ENCODE peak calls at places on chromosomes 12 and 14, in six cellular contexts. One of them, this sample, is unnamed.

GRCh38 chr14:58863576-58864345 is 226.0 kb downstream of the DACT1 start:
- DNase-seq in central memory CD4-positive, alpha-beta T cell: no peak
- DNase-seq in activated T-helper 1 cell treated with anti-CD3 and anti-CD28 coated beads, Interleukin-12 subunit alpha, Interleukin-12 subunit beta, Interleukin-2, Interleukin-4 antibody, amounts not matched to agents 30 ng/mL and 10 ng/mL and 1 ng/mL, durations not matched to agents 14 hours and 24 hours and 36 hours: no peak
- DNase-seq in cardiac fibroblast: no peak
- DNase-seq in head of caudate nucleus: no peak
- DNase-seq in lower lobe of right lung: no peak
- DNase-seq in this sample: no peak

GRCh38 chr14:55103005-55103640 is 25.9 kb upstream of the LGALS3 start:
- DNase-seq in central memory CD4-positive, alpha-beta T cell: peak; percentile 62
- DNase-seq in activated T-helper 1 cell treated with anti-CD3 and anti-CD28 coated beads, Interleukin-12 subunit alpha, Interleukin-12 subunit beta, Interleukin-2, Interleukin-4 antibody, amounts not matched to agents 30 ng/mL and 10 ng/mL and 1 ng/mL, durations not matched to agents 14 hours and 24 hours and 36 hours: peak; percentile 38
- DNase-seq in cardiac fibroblast: peak; percentile 97
- DNase-seq in head of caudate nucleus: no peak
- DNase-seq in lower lobe of right lung: peak; percentile 90
- DNase-seq in this sample: peak; percentile 90

GRCh38 chr14:105738638-105739037 is 212.3 kb downstream of the TMEM121 start:
- DNase-seq in central memory CD4-positive, alpha-beta T cell: no peak
- DNase-seq in activated T-helper 1 cell treated with anti-CD3 and anti-CD28 coated beads, Interleukin-12 subunit alpha, Interleukin-12 subunit beta, Interleukin-2, Interleukin-4 antibody, amounts not matched to agents 30 ng/mL and 10 ng/mL and 1 ng/mL, durations not matched to agents 14 hours and 24 hours and 36 hours: no peak
- DNase-seq in cardiac fibroblast: no peak
- DNase-seq in head of caudate nucleus: no peak
- DNase-seq in lower lobe of right lung: no peak
- DNase-seq in this sample: peak; percentile 48

GRCh38 chr12:118307069-118307954 is 65.4 kb downstream of the TAOK3 start:
- DNase-seq in central memory CD4-positive, alpha-beta T cell: no peak
- DNase-seq in activated T-helper 1 cell treated with anti-CD3 and anti-CD28 coated beads, Interleukin-12 subunit alpha, Interleukin-12 subunit beta, Interleukin-2, Interleukin-4 antibody, amounts not matched to agents 30 ng/mL and 10 ng/mL and 1 ng/mL, durations not matched to agents 14 hours and 24 hours and 36 hours: peak; percentile 2
- DNase-seq in cardiac fibroblast: peak; percentile 95
- DNase-seq in head of caudate nucleus: no peak
- DNase-seq in lower lobe of right lung: no peak
- DNase-seq in this sample: no peak

GRCh38 chr12:49059385-49060232 is 985 bp downstream of the KMT2D start:
- DNase-seq in central memory CD4-positive, alpha-beta T cell: no peak
- DNase-seq in activated T-helper 1 cell treated with anti-CD3 and anti-CD28 coated beads, Interleukin-12 subunit alpha, Interleukin-12 subunit beta, Interleukin-2, Interleukin-4 antibody, amounts not matched to agents 30 ng/mL and 10 ng/mL and 1 ng/mL, durations not matched to agents 14 hours and 24 hours and 36 hours: no peak
- DNase-seq in cardiac fibroblast: peak; percentile 18
- DNase-seq in head of caudate nucleus: no peak
- DNase-seq in lower lobe of right lung: no peak
- DNase-seq in this sample: peak; percentile 84

GRCh38 chr12:7079826-7080125 is 12.5 kb downstream of the C1R start:
- DNase-seq in central memory CD4-positive, alpha-beta T cell: no peak
- DNase-seq in activated T-helper 1 cell treated with anti-CD3 and anti-CD28 coated beads, Interleukin-12 subunit alpha, Interleukin-12 subunit beta, Interleukin-2, Interleukin-4 antibody, amounts not matched to agents 30 ng/mL and 10 ng/mL and 1 ng/mL, durations not matched to agents 14 hours and 24 hours and 36 hours: no peak
- DNase-seq in cardiac fibroblast: peak; percentile 78
- DNase-seq in head of caudate nucleus: no peak
- DNase-seq in lower lobe of right lung: no peak
- DNase-seq in this sample: no peak

GRCh38 chr14:21098134-21098891 is at the start of gene ZNF219:
- DNase-seq in central memory CD4-positive, alpha-beta T cell: peak; percentile 40
- DNase-seq in activated T-helper 1 cell treated with anti-CD3 and anti-CD28 coated beads, Interleukin-12 subunit alpha, Interleukin-12 subunit beta, Interleukin-2, Interleukin-4 antibody, amounts not matched to agents 30 ng/mL and 10 ng/mL and 1 ng/mL, durations not matched to agents 14 hours and 24 hours and 36 hours: no peak
- DNase-seq in cardiac fibroblast: peak; percentile 43
- DNase-seq in head of caudate nucleus: peak; percentile 40
- DNase-seq in lower lobe of right lung: peak; percentile 65
- DNase-seq in this sample: no peak

GRCh38 chr12:109451400-109451799 is 25.7 kb downstream of the KCTD10 start:
- DNase-seq in central memory CD4-positive, alpha-beta T cell: no peak
- DNase-seq in activated T-helper 1 cell treated with anti-CD3 and anti-CD28 coated beads, Interleukin-12 subunit alpha, Interleukin-12 subunit beta, Interleukin-2, Interleukin-4 antibody, amounts not matched to agents 30 ng/mL and 10 ng/mL and 1 ng/mL, durations not matched to agents 14 hours and 24 hours and 36 hours: no peak
- DNase-seq in cardiac fibroblast: no peak
- DNase-seq in head of caudate nucleus: no peak
- DNase-seq in lower lobe of right lung: no peak
- DNase-seq in this sample: peak; percentile 69

GRCh38 chr12:106753526-106753925 is 21.0 kb upstream of the RIC8B start:
- DNase-seq in central memory CD4-positive, alpha-beta T cell: peak; percentile 43
- DNase-seq in activated T-helper 1 cell treated with anti-CD3 and anti-CD28 coated beads, Interleukin-12 subunit alpha, Interleukin-12 subunit beta, Interleukin-2, Interleukin-4 antibody, amounts not matched to agents 30 ng/mL and 10 ng/mL and 1 ng/mL, durations not matched to agents 14 hours and 24 hours and 36 hours: peak; percentile 37
- DNase-seq in cardiac fibroblast: no peak
- DNase-seq in head of caudate nucleus: no peak
- DNase-seq in lower lobe of right lung: no peak
- DNase-seq in this sample: no peak

GRCh38 chr12:6936642-6937480 is 6.8 kb upstream of the RNU7-1 start:
- DNase-seq in central memory CD4-positive, alpha-beta T cell: no peak
- DNase-seq in activated T-helper 1 cell treated with anti-CD3 and anti-CD28 coated beads, Interleukin-12 subunit alpha, Interleukin-12 subunit beta, Interleukin-2, Interleukin-4 antibody, amounts not matched to agents 30 ng/mL and 10 ng/mL and 1 ng/mL, durations not matched to agents 14 hours and 24 hours and 36 hours: peak; percentile 50
- DNase-seq in cardiac fibroblast: no peak
- DNase-seq in head of caudate nucleus: no peak
- DNase-seq in lower lobe of right lung: no peak
- DNase-seq in this sample: no peak

GRCh38 chr12:40168868-40169267 is 55.9 kb upstream of the LRRK2 start:
- DNase-seq in central memory CD4-positive, alpha-beta T cell: no peak
- DNase-seq in activated T-helper 1 cell treated with anti-CD3 and anti-CD28 coated beads, Interleukin-12 subunit alpha, Interleukin-12 subunit beta, Interleukin-2, Interleukin-4 antibody, amounts not matched to agents 30 ng/mL and 10 ng/mL and 1 ng/mL, durations not matched to agents 14 hours and 24 hours and 36 hours: no peak
- DNase-seq in cardiac fibroblast: no peak
- DNase-seq in head of caudate nucleus: no peak
- DNase-seq in lower lobe of right lung: no peak
- DNase-seq in this sample: no peak

GRCh38 chr12:104565606-104566243 is 109.0 kb downstream of the CHST11 start:
- DNase-seq in central memory CD4-positive, alpha-beta T cell: no peak
- DNase-seq in activated T-helper 1 cell treated with anti-CD3 and anti-CD28 coated beads, Interleukin-12 subunit alpha, Interleukin-12 subunit beta, Interleukin-2, Interleukin-4 antibody, amounts not matched to agents 30 ng/mL and 10 ng/mL and 1 ng/mL, durations not matched to agents 14 hours and 24 hours and 36 hours: no peak
- DNase-seq in cardiac fibroblast: peak; percentile 59
- DNase-seq in head of caudate nucleus: no peak
- DNase-seq in lower lobe of right lung: no peak
- DNase-seq in this sample: no peak

GRCh38 chr14:68552597-68552996 is 240.3 kb downstream of the ZFP36L1 start:
- DNase-seq in central memory CD4-positive, alpha-beta T cell: no peak
- DNase-seq in activated T-helper 1 cell treated with anti-CD3 and anti-CD28 coated beads, Interleukin-12 subunit alpha, Interleukin-12 subunit beta, Interleukin-2, Interleukin-4 antibody, amounts not matched to agents 30 ng/mL and 10 ng/mL and 1 ng/mL, durations not matched to agents 14 hours and 24 hours and 36 hours: no peak
- DNase-seq in cardiac fibroblast: peak; percentile 57
- DNase-seq in head of caudate nucleus: no peak
- DNase-seq in lower lobe of right lung: no peak
- DNase-seq in this sample: no peak

GRCh38 chr12:27814851-27815591 is 35.0 kb upstream of the MANSC4 start:
- DNase-seq in central memory CD4-positive, alpha-beta T cell: no peak
- DNase-seq in activated T-helper 1 cell treated with anti-CD3 and anti-CD28 coated beads, Interleukin-12 subunit alpha, Interleukin-12 subunit beta, Interleukin-2, Interleukin-4 antibody, amounts not matched to agents 30 ng/mL and 10 ng/mL and 1 ng/mL, durations not matched to agents 14 hours and 24 hours and 36 hours: no peak
- DNase-seq in cardiac fibroblast: peak; percentile 28
- DNase-seq in head of caudate nucleus: no peak
- DNase-seq in lower lobe of right lung: no peak
- DNase-seq in this sample: no peak

GRCh38 chr14:56989359-56989758 is 179.1 kb upstream of the OTX2 start:
- DNase-seq in central memory CD4-positive, alpha-beta T cell: no peak
- DNase-seq in activated T-helper 1 cell treated with anti-CD3 and anti-CD28 coated beads, Interleukin-12 subunit alpha, Interleukin-12 subunit beta, Interleukin-2, Interleukin-4 antibody, amounts not matched to agents 30 ng/mL and 10 ng/mL and 1 ng/mL, durations not matched to agents 14 hours and 24 hours and 36 hours: no peak
- DNase-seq in cardiac fibroblast: no peak
- DNase-seq in head of caudate nucleus: no peak
- DNase-seq in lower lobe of right lung: no peak
- DNase-seq in this sample: no peak

GRCh38 chr14:69657961-69658360 is 46.6 kb downstream of the SUSD6 start:
- DNase-seq in central memory CD4-positive, alpha-beta T cell: no peak
- DNase-seq in activated T-helper 1 cell treated with anti-CD3 and anti-CD28 coated beads, Interleukin-12 subunit alpha, Interleukin-12 subunit beta, Interleukin-2, Interleukin-4 antibody, amounts not matched to agents 30 ng/mL and 10 ng/mL and 1 ng/mL, durations not matched to agents 14 hours and 24 hours and 36 hours: no peak
- DNase-seq in cardiac fibroblast: peak; percentile 48
- DNase-seq in head of caudate nucleus: no peak
- DNase-seq in lower lobe of right lung: peak; percentile 74
- DNase-seq in this sample: no peak

GRCh38 chr12:1540690-1541089 is 53.7 kb downstream of the FBXL14 start:
- DNase-seq in central memory CD4-positive, alpha-beta T cell: no peak
- DNase-seq in activated T-helper 1 cell treated with anti-CD3 and anti-CD28 coated beads, Interleukin-12 subunit alpha, Interleukin-12 subunit beta, Interleukin-2, Interleukin-4 antibody, amounts not matched to agents 30 ng/mL and 10 ng/mL and 1 ng/mL, durations not matched to agents 14 hours and 24 hours and 36 hours: no peak
- DNase-seq in cardiac fibroblast: peak; percentile 50
- DNase-seq in head of caudate nucleus: no peak
- DNase-seq in lower lobe of right lung: no peak
- DNase-seq in this sample: no peak

GRCh38 chr12:26725517-26725916 is 107.5 kb downstream of the ITPR2 start:
- DNase-seq in central memory CD4-positive, alpha-beta T cell: no peak
- DNase-seq in activated T-helper 1 cell treated with anti-CD3 and anti-CD28 coated beads, Interleukin-12 subunit alpha, Interleukin-12 subunit beta, Interleukin-2, Interleukin-4 antibody, amounts not matched to agents 30 ng/mL and 10 ng/mL and 1 ng/mL, durations not matched to agents 14 hours and 24 hours and 36 hours: no peak
- DNase-seq in cardiac fibroblast: no peak
- DNase-seq in head of caudate nucleus: no peak
- DNase-seq in lower lobe of right lung: no peak
- DNase-seq in this sample: no peak

GRCh38 chr14:91409991-91410401 is 7.6 kb downstream of the CCDC88C start:
- DNase-seq in central memory CD4-positive, alpha-beta T cell: peak; percentile 65
- DNase-seq in activated T-helper 1 cell treated with anti-CD3 and anti-CD28 coated beads, Interleukin-12 subunit alpha, Interleukin-12 subunit beta, Interleukin-2, Interleukin-4 antibody, amounts not matched to agents 30 ng/mL and 10 ng/mL and 1 ng/mL, durations not matched to agents 14 hours and 24 hours and 36 hours: peak; percentile 42
- DNase-seq in cardiac fibroblast: no peak
- DNase-seq in head of caudate nucleus: no peak
- DNase-seq in lower lobe of right lung: no peak
- DNase-seq in this sample: no peak

GRCh38 chr14:99971929-99972747 is 93.1 kb upstream of the EVL start:
- DNase-seq in central memory CD4-positive, alpha-beta T cell: peak; percentile 9
- DNase-seq in activated T-helper 1 cell treated with anti-CD3 and anti-CD28 coated beads, Interleukin-12 subunit alpha, Interleukin-12 subunit beta, Interleukin-2, Interleukin-4 antibody, amounts not matched to agents 30 ng/mL and 10 ng/mL and 1 ng/mL, durations not matched to agents 14 hours and 24 hours and 36 hours: peak; percentile 5
- DNase-seq in cardiac fibroblast: peak; percentile 23
- DNase-seq in head of caudate nucleus: no peak
- DNase-seq in lower lobe of right lung: no peak
- DNase-seq in this sample: no peak

GRCh38 chr12:57889541-57889989 is 43.0 kb upstream of the CTDSP2 start:
- DNase-seq in central memory CD4-positive, alpha-beta T cell: no peak
- DNase-seq in activated T-helper 1 cell treated with anti-CD3 and anti-CD28 coated beads, Interleukin-12 subunit alpha, Interleukin-12 subunit beta, Interleukin-2, Interleukin-4 antibody, amounts not matched to agents 30 ng/mL and 10 ng/mL and 1 ng/mL, durations not matched to agents 14 hours and 24 hours and 36 hours: no peak
- DNase-seq in cardiac fibroblast: peak; percentile 90
- DNase-seq in head of caudate nucleus: peak; percentile 34
- DNase-seq in lower lobe of right lung: no peak
- DNase-seq in this sample: peak; percentile 95

GRCh38 chr14:95313707-95314106 is 6.0 kb downstream of the CLMN start:
- DNase-seq in central memory CD4-positive, alpha-beta T cell: no peak
- DNase-seq in activated T-helper 1 cell treated with anti-CD3 and anti-CD28 coated beads, Interleukin-12 subunit alpha, Interleukin-12 subunit beta, Interleukin-2, Interleukin-4 antibody, amounts not matched to agents 30 ng/mL and 10 ng/mL and 1 ng/mL, durations not matched to agents 14 hours and 24 hours and 36 hours: no peak
- DNase-seq in cardiac fibroblast: peak; percentile 91
- DNase-seq in head of caudate nucleus: peak; percentile 68
- DNase-seq in lower lobe of right lung: peak; percentile 84
- DNase-seq in this sample: peak; percentile 94

GRCh38 chr12:69348162-69348938 is at the start of gene LYZ:
- DNase-seq in central memory CD4-positive, alpha-beta T cell: no peak
- DNase-seq in activated T-helper 1 cell treated with anti-CD3 and anti-CD28 coated beads, Interleukin-12 subunit alpha, Interleukin-12 subunit beta, Interleukin-2, Interleukin-4 antibody, amounts not matched to agents 30 ng/mL and 10 ng/mL and 1 ng/mL, durations not matched to agents 14 hours and 24 hours and 36 hours: no peak
- DNase-seq in cardiac fibroblast: no peak
- DNase-seq in head of caudate nucleus: no peak
- DNase-seq in lower lobe of right lung: no peak
- DNase-seq in this sample: no peak

GRCh38 chr14:92930737-92931602 is 8.0 kb downstream of the CHGA start:
- DNase-seq in central memory CD4-positive, alpha-beta T cell: no peak
- DNase-seq in activated T-helper 1 cell treated with anti-CD3 and anti-CD28 coated beads, Interleukin-12 subunit alpha, Interleukin-12 subunit beta, Interleukin-2, Interleukin-4 antibody, amounts not matched to agents 30 ng/mL and 10 ng/mL and 1 ng/mL, durations not matched to agents 14 hours and 24 hours and 36 hours: no peak
- DNase-seq in cardiac fibroblast: peak; percentile 45
- DNase-seq in head of caudate nucleus: no peak
- DNase-seq in lower lobe of right lung: no peak
- DNase-seq in this sample: no peak

GRCh38 chr14:104144911-104145825 is 6.8 kb downstream of the KIF26A start:
- DNase-seq in central memory CD4-positive, alpha-beta T cell: no peak
- DNase-seq in activated T-helper 1 cell treated with anti-CD3 and anti-CD28 coated beads, Interleukin-12 subunit alpha, Interleukin-12 subunit beta, Interleukin-2, Interleukin-4 antibody, amounts not matched to agents 30 ng/mL and 10 ng/mL and 1 ng/mL, durations not matched to agents 14 hours and 24 hours and 36 hours: no peak
- DNase-seq in cardiac fibroblast: no peak
- DNase-seq in head of caudate nucleus: no peak
- DNase-seq in lower lobe of right lung: peak; percentile 46
- DNase-seq in this sample: peak; percentile 75

GRCh38 chr12:18752280-18752920 is 14.5 kb downstream of the CAPZA3 start:
- DNase-seq in central memory CD4-positive, alpha-beta T cell: no peak
- DNase-seq in activated T-helper 1 cell treated with anti-CD3 and anti-CD28 coated beads, Interleukin-12 subunit alpha, Interleukin-12 subunit beta, Interleukin-2, Interleukin-4 antibody, amounts not matched to agents 30 ng/mL and 10 ng/mL and 1 ng/mL, durations not matched to agents 14 hours and 24 hours and 36 hours: no peak
- DNase-seq in cardiac fibroblast: peak; percentile 94
- DNase-seq in head of caudate nucleus: no peak
- DNase-seq in lower lobe of right lung: no peak
- DNase-seq in this sample: peak; percentile 75

GRCh38 chr12:26633591-26634210 is 199.3 kb downstream of the ITPR2 start:
- DNase-seq in central memory CD4-positive, alpha-beta T cell: no peak
- DNase-seq in activated T-helper 1 cell treated with anti-CD3 and anti-CD28 coated beads, Interleukin-12 subunit alpha, Interleukin-12 subunit beta, Interleukin-2, Interleukin-4 antibody, amounts not matched to agents 30 ng/mL and 10 ng/mL and 1 ng/mL, durations not matched to agents 14 hours and 24 hours and 36 hours: no peak
- DNase-seq in cardiac fibroblast: peak; percentile 67
- DNase-seq in head of caudate nucleus: no peak
- DNase-seq in lower lobe of right lung: no peak
- DNase-seq in this sample: no peak

GRCh38 chr12:3116106-3116898 is 39.1 kb downstream of the TSPAN9 start:
- DNase-seq in central memory CD4-positive, alpha-beta T cell: no peak
- DNase-seq in activated T-helper 1 cell treated with anti-CD3 and anti-CD28 coated beads, Interleukin-12 subunit alpha, Interleukin-12 subunit beta, Interleukin-2, Interleukin-4 antibody, amounts not matched to agents 30 ng/mL and 10 ng/mL and 1 ng/mL, durations not matched to agents 14 hours and 24 hours and 36 hours: no peak
- DNase-seq in cardiac fibroblast: peak; percentile 35
- DNase-seq in head of caudate nucleus: no peak
- DNase-seq in lower lobe of right lung: no peak
- DNase-seq in this sample: no peak

GRCh38 chr12:54998958-54999510 is 14.5 kb upstream of the TESPA1 start:
- DNase-seq in central memory CD4-positive, alpha-beta T cell: no peak
- DNase-seq in activated T-helper 1 cell treated with anti-CD3 and anti-CD28 coated beads, Interleukin-12 subunit alpha, Interleukin-12 subunit beta, Interleukin-2, Interleukin-4 antibody, amounts not matched to agents 30 ng/mL and 10 ng/mL and 1 ng/mL, durations not matched to agents 14 hours and 24 hours and 36 hours: no peak
- DNase-seq in cardiac fibroblast: no peak
- DNase-seq in head of caudate nucleus: no peak
- DNase-seq in lower lobe of right lung: no peak
- DNase-seq in this sample: no peak

GRCh38 chr12:102120886-102121285 is 903 bp downstream of the PARPBP start:
- DNase-seq in central memory CD4-positive, alpha-beta T cell: no peak
- DNase-seq in activated T-helper 1 cell treated with anti-CD3 and anti-CD28 coated beads, Interleukin-12 subunit alpha, Interleukin-12 subunit beta, Interleukin-2, Interleukin-4 antibody, amounts not matched to agents 30 ng/mL and 10 ng/mL and 1 ng/mL, durations not matched to agents 14 hours and 24 hours and 36 hours: no peak
- DNase-seq in cardiac fibroblast: peak; percentile 36
- DNase-seq in head of caudate nucleus: no peak
- DNase-seq in lower lobe of right lung: no peak
- DNase-seq in this sample: no peak

GRCh38 chr12:102883204-102883799 is 33.7 kb downstream of the PAH start:
- DNase-seq in central memory CD4-positive, alpha-beta T cell: no peak
- DNase-seq in activated T-helper 1 cell treated with anti-CD3 and anti-CD28 coated beads, Interleukin-12 subunit alpha, Interleukin-12 subunit beta, Interleukin-2, Interleukin-4 antibody, amounts not matched to agents 30 ng/mL and 10 ng/mL and 1 ng/mL, durations not matched to agents 14 hours and 24 hours and 36 hours: no peak
- DNase-seq in cardiac fibroblast: peak; percentile 30
- DNase-seq in head of caudate nucleus: peak; percentile 64
- DNase-seq in lower lobe of right lung: peak; percentile 52
- DNase-seq in this sample: no peak

GRCh38 chr12:43292699-43293098 is 259.3 kb downstream of the ADAMTS20 start:
- DNase-seq in central memory CD4-positive, alpha-beta T cell: no peak
- DNase-seq in activated T-helper 1 cell treated with anti-CD3 and anti-CD28 coated beads, Interleukin-12 subunit alpha, Interleukin-12 subunit beta, Interleukin-2, Interleukin-4 antibody, amounts not matched to agents 30 ng/mL and 10 ng/mL and 1 ng/mL, durations not matched to agents 14 hours and 24 hours and 36 hours: no peak
- DNase-seq in cardiac fibroblast: peak; percentile 83
- DNase-seq in head of caudate nucleus: no peak
- DNase-seq in lower lobe of right lung: no peak
- DNase-seq in this sample: no peak

GRCh38 chr12:14905269-14906004 is 19.8 kb upstream of the MGP start:
- DNase-seq in central memory CD4-positive, alpha-beta T cell: no peak
- DNase-seq in activated T-helper 1 cell treated with anti-CD3 and anti-CD28 coated beads, Interleukin-12 subunit alpha, Interleukin-12 subunit beta, Interleukin-2, Interleukin-4 antibody, amounts not matched to agents 30 ng/mL and 10 ng/mL and 1 ng/mL, durations not matched to agents 14 hours and 24 hours and 36 hours: no peak
- DNase-seq in cardiac fibroblast: no peak
- DNase-seq in head of caudate nucleus: no peak
- DNase-seq in lower lobe of right lung: no peak
- DNase-seq in this sample: no peak

GRCh38 chr12:22275847-22276246 is 58.7 kb downstream of the ST8SIA1 start:
- DNase-seq in central memory CD4-positive, alpha-beta T cell: no peak
- DNase-seq in activated T-helper 1 cell treated with anti-CD3 and anti-CD28 coated beads, Interleukin-12 subunit alpha, Interleukin-12 subunit beta, Interleukin-2, Interleukin-4 antibody, amounts not matched to agents 30 ng/mL and 10 ng/mL and 1 ng/mL, durations not matched to agents 14 hours and 24 hours and 36 hours: no peak
- DNase-seq in cardiac fibroblast: peak; percentile 99
- DNase-seq in head of caudate nucleus: no peak
- DNase-seq in lower lobe of right lung: peak; percentile 62
- DNase-seq in this sample: peak; percentile 97

GRCh38 chr14:23183479-23183878 is at the start of gene SLC7A8:
- DNase-seq in central memory CD4-positive, alpha-beta T cell: peak; percentile 5
- DNase-seq in activated T-helper 1 cell treated with anti-CD3 and anti-CD28 coated beads, Interleukin-12 subunit alpha, Interleukin-12 subunit beta, Interleukin-2, Interleukin-4 antibody, amounts not matched to agents 30 ng/mL and 10 ng/mL and 1 ng/mL, durations not matched to agents 14 hours and 24 hours and 36 hours: no peak
- DNase-seq in cardiac fibroblast: no peak
- DNase-seq in head of caudate nucleus: peak; percentile 73
- DNase-seq in lower lobe of right lung: peak; percentile 67
- DNase-seq in this sample: peak; percentile 86

GRCh38 chr14:106083082-106083481 is 556.7 kb downstream of the TMEM121 start:
- DNase-seq in central memory CD4-positive, alpha-beta T cell: no peak
- DNase-seq in activated T-helper 1 cell treated with anti-CD3 and anti-CD28 coated beads, Interleukin-12 subunit alpha, Interleukin-12 subunit beta, Interleukin-2, Interleukin-4 antibody, amounts not matched to agents 30 ng/mL and 10 ng/mL and 1 ng/mL, durations not matched to agents 14 hours and 24 hours and 36 hours: no peak
- DNase-seq in cardiac fibroblast: no peak
- DNase-seq in head of caudate nucleus: no peak
- DNase-seq in lower lobe of right lung: no peak
- DNase-seq in this sample: no peak

GRCh38 chr14:70254476-70254961 is 65.8 kb upstream of the SLC8A3 start:
- DNase-seq in central memory CD4-positive, alpha-beta T cell: no peak
- DNase-seq in activated T-helper 1 cell treated with anti-CD3 and anti-CD28 coated beads, Interleukin-12 subunit alpha, Interleukin-12 subunit beta, Interleukin-2, Interleukin-4 antibody, amounts not matched to agents 30 ng/mL and 10 ng/mL and 1 ng/mL, durations not matched to agents 14 hours and 24 hours and 36 hours: no peak
- DNase-seq in cardiac fibroblast: peak; percentile 15
- DNase-seq in head of caudate nucleus: no peak
- DNase-seq in lower lobe of right lung: peak; percentile 65
- DNase-seq in this sample: peak; percentile 72

GRCh38 chr12:66409195-66409871 is 107.0 kb downstream of the HELB start:
- DNase-seq in central memory CD4-positive, alpha-beta T cell: peak; percentile 39
- DNase-seq in activated T-helper 1 cell treated with anti-CD3 and anti-CD28 coated beads, Interleukin-12 subunit alpha, Interleukin-12 subunit beta, Interleukin-2, Interleukin-4 antibody, amounts not matched to agents 30 ng/mL and 10 ng/mL and 1 ng/mL, durations not matched to agents 14 hours and 24 hours and 36 hours: peak; percentile 20
- DNase-seq in cardiac fibroblast: peak; percentile 80
- DNase-seq in head of caudate nucleus: no peak
- DNase-seq in lower lobe of right lung: no peak
- DNase-seq in this sample: no peak